ENCODE peak calls at places on chromosomes 13 and 19, in four cellular contexts. C, U, P and L are unnamed samples. For H3K4me1, the result is how much of the 10 kb centered on the place peaks cover.

GRCh38 chr19:47582320-47582909 is 9.5 kb upstream of the ZNF541 start:
- DNase-seq in P (no peak), U (no peak), C (no peak), L (no peak)

GRCh38 chr19:14502334-14503092 is 6.6 kb upstream of the GIPC1 start:
- DNase-seq in U (no peak), P (no peak), C (no peak), L (no peak)

GRCh38 chr19:39502640-39503417 is 4.1 kb downstream of the DLL3 start:
- DNase-seq in C (peak), U (peak), P (peak), L (peak)

GRCh38 chr13:111177081-111177711 is 62.1 kb downstream of the ARHGEF7 start:
- DNase-seq in U (no peak), C (peak), P (peak), L (no peak)

GRCh38 chr19:48509467-48510194 is 2.0 kb downstream of the LMTK3 start:
- DNase-seq in P (no peak), C (no peak), U (no peak), L (no peak)

GRCh38 chr13:67880916-67881315 is 650.8 kb upstream of the PCDH9 start:
- DNase-seq in C (no peak), P (no peak), U (no peak), L (no peak)

GRCh38 chr13:55266644-55267043 is 1874.1 kb upstream of the PRR20A start:
- DNase-seq in P (no peak), C (no peak), U (no peak), L (no peak)

GRCh38 chr19:22545751-22546150 is 88.4 kb upstream of the ZNF492 start:
- DNase-seq in U (peak), C (no peak), P (no peak), L (no peak)

GRCh38 chr13:76637651-76638111 is 248.5 kb downstream of the KCTD12 start:
- DNase-seq in C (no peak), P (no peak), U (no peak), L (no peak)

GRCh38 chr13:99663185-99663825 is 162.0 kb downstream of the TM9SF2 start:
- DNase-seq in U (no peak), P (no peak), C (no peak), L (no peak)

GRCh38 chr19:49580264-49581006 is at the start of gene NOSIP:
- DNase-seq in U (peak), C (peak), P (peak), L (peak)

GRCh38 chr13:24894277-24894971 is 130.5 kb downstream of the RNF17 start:
- DNase-seq in U (no peak), P (no peak), C (no peak), L (no peak)

GRCh38 chr13:24894972-24895300 is 131.0 kb downstream of the RNF17 start:
- DNase-seq in U (no peak), C (no peak), P (no peak), L (no peak)

GRCh38 chr13:24892844-24893243 is 128.9 kb downstream of the RNF17 start:
- DNase-seq in P (no peak), C (no peak), U (no peak), L (no peak)

GRCh38 chr13:24891476-24892108 is 127.6 kb downstream of the RNF17 start:
- DNase-seq in P (no peak), U (no peak), C (no peak), L (no peak)

DNA sequence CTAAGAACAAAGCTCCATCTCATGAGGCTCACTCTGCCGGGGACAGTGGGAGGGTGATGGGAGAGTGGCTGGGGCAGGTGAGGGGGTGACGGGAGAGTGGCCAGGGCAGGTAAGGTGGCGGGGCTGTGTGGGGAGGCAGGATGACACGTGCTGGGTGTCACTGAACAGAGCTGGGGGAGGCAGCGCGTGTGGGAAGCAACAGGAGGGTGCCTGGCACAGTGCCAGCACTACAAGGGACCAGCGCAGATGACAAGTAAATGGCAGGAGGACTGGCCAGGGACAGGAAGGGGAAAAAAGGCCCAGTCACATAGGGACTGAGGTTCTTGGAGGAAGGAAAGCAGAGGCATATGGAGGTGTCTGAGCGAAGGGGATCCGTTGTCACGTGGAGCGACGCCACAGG is 129.9 kb downstream of the RNF17 start:
- DNase-seq in P (no peak), U (no peak), C (no peak), L (no peak)
- H3K4me3 ChIP-seq in P (no peak), U (no peak), C (no peak), L (no peak)

GRCh38 chr19:40806385-40807146 is 7.6 kb downstream of the EGLN2 start:
- DNase-seq in U (peak), C (peak), P (peak), L (peak)
- H3K4me1 ChIP-seq in U (under half), C (half or more), P (half or more), L (half or more)

GRCh38 chr13:45040173-45040572 is 50.8 kb downstream of the GPALPP1 start:
- DNase-seq in U (no peak), C (no peak), P (no peak), L (no peak)
- H3K4me3 ChIP-seq in U (no peak), C (no peak), P (no peak), L (no peak)

GRCh38 chr13:93262729-93263128 is 36.1 kb downstream of the GPC6 start:
- DNase-seq in C (no peak), U (no peak), P (no peak), L (no peak)

GRCh38 chr13:93268327-93269028 is 41.9 kb downstream of the GPC6 start:
- DNase-seq in P (no peak), C (no peak), U (no peak), L (no peak)

GRCh38 chr13:93270769-93271753 is 44.5 kb downstream of the GPC6 start:
- DNase-seq in P (no peak), C (no peak), U (no peak), L (no peak)

GRCh38 chr13:93265800-93266199 is 39.2 kb downstream of the GPC6 start:
- DNase-seq in P (no peak), U (no peak), C (no peak), L (no peak)

DNA sequence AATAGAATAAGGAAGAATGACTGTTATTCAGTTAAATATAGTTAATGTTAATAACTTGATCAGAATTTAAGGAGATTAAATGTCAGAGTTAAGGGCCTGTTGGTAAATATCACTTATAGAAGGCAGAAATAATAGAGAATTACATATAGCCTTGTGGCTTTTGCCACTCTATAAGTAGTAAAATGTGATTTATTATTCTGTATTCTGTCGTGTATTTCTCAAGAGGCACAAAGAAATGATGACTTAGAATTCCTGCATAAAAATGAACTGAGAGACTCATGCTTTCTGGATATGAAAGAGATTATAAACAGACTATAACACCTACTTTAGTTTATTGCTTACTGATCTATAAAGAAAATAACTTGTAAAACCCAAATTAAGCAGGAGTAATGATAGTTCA is 40.1 kb downstream of the GPC6 start:
- DNase-seq in P (no peak), U (no peak), C (no peak), L (no peak)
- H3K4me1 ChIP-seq in P (under half), U (under half), C (under half), L (under half)

DNA sequence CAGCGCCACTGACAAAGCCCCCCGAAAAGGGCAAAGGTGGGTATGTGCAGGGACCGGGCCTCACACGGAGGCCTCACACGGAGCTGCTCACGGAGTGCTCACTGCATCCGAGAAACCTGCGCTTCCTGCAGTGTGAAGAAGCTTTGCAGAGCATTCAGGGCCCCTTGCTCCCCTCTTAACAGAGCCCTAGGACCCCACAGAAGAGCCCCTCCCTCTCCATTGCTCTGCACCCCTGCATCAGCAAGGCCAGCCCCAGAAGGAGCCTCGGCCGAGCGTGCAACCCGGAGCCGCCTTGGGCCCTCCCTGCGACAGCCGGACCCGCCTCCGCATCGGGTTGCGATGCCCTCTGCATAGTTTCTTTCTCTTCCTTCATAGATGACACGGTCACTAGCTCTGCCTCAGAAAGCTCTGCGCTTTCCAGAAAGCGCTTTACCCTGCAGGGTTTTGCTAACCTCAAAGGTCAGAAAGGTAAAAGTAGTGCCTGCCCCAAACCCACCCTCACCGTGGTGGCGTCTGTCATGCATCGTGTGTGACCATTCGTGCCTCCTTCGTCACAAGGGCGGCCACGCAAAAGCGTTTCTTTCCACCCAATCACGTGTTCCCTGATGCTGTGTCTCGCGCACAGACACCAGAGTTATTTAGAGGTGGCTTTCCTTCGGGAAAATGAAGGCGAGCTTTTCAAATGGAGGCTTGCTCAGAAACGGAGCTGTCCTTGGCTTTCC is 15.7 kb upstream of the F7 start:
- DNase-seq in P (no peak), C (no peak), U (no peak), L (no peak)
- H3K4me3 ChIP-seq in P (no peak), C (no peak), U (no peak), L (no peak)

DNA sequence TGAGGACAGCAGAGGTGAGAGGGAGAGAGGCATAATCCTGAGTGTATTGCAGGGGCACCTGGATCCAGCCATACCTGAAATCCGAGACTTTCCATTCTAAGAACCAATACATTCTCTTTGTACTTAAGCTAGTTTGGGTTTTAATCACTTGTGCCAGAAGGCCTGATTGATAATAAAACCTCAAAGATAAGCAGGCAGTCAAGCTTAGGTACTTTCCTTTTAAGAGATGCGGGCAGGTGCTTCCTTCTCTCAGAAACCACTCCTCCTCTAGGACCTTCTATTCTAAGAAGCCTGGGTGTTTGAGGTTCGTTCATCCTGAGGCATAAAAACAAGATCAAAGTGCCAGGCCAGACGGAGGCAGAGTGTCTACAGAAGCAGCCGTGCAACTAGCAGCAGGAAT is 22.2 kb downstream of the FAM187B start:
- DNase-seq in P (peak), C (no peak), U (no peak), L (peak)
- H3K4me1 ChIP-seq in P (half or more), C (under half), U (under half), L (under half)

DNA sequence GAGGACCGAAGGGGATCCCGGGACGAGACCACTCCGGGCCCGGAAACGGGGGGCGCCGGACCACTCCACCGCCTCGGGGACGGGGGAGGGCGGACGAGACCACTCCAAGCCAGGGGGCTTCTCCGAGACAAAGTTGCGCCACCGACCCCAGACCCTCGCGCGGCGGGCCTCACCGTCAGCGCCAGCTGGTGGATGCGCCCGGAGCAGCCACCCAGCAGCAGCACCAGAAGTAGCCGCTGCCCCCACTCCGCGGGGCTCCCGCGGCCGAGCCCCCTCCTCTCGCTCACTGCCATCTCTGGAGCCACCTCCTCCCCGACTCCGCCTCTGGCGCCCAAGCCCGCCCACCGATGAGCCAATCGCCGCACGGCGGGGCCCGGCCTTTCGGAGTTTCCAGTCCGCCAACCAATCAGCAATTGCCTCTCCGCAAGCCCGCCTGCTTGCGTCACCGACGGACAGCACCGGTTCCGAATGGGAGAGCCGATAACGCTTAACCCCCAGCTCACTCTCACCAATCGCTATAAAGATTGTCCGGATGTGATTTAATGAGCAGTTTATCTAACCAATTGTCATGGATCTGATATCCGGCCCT is at the start of gene GPR108:
- DNase-seq in P (peak), U (peak), C (peak), L (peak)
- H3K4me3 ChIP-seq in P (peak), U (peak), C (peak), L (peak)

GRCh38 chr13:85373322-85373721 is 425.9 kb downstream of the SLITRK6 start:
- DNase-seq in P (no peak), U (no peak), C (no peak), L (no peak)

GRCh38 chr13:85367887-85368286 is 431.3 kb downstream of the SLITRK6 start:
- DNase-seq in C (no peak), P (no peak), U (no peak), L (no peak)

GRCh38 chr13:85368686-85369085 is 430.5 kb downstream of the SLITRK6 start:
- DNase-seq in P (no peak), U (no peak), C (no peak), L (no peak)

GRCh38 chr13:85366759-85367417 is 432.3 kb downstream of the SLITRK6 start:
- DNase-seq in U (no peak), C (no peak), P (no peak), L (no peak)

DNA sequence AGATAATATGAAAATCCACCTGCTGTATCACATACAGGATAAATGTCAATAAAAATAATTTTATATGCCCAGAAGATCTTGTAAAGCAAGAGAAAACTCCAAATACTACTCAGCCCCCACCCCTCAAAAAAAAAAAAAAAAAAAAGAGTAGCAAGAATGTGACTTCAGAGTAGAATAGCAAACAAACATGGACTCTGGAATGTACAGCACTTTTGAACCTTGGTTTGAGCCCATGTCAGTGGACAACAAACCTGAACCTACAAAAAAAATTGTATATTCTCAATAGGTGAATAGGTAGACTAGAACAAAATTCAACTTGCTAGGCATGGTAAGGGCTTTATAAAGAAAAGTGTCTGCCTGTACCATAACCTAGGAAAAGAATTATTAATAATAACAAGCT is 428.0 kb downstream of the SLITRK6 start:
- DNase-seq in P (no peak), C (no peak), U (no peak), L (no peak)
- H3K4me1 ChIP-seq in P (under half), C (under half), U (under half), L (under half)